ENCODE peak calls at places on chromosome 2, in five cellular contexts. One of them, this sample, is unnamed.

GRCh38 chr2:134445116-134445515 is 191.2 kb downstream of the MGAT5 start:
- DNase-seq in HepG2: no peak
- DNase-seq in SK-N-SH: no peak
- DNase-seq in GM12878: no peak
- DNase-seq in K562: no peak
- DNase-seq in this sample: no peak

GRCh38 chr2:134289225-134289624 is 35.4 kb downstream of the MGAT5 start:
- DNase-seq in HepG2: no peak
- DNase-seq in SK-N-SH: no peak
- DNase-seq in GM12878: no peak
- DNase-seq in K562: no peak
- DNase-seq in this sample: no peak

GRCh38 chr2:202605174-202605573 is 29.6 kb upstream of the FAM117B start:
- DNase-seq in HepG2: no peak
- DNase-seq in SK-N-SH: no peak
- DNase-seq in GM12878: no peak
- DNase-seq in K562: no peak
- DNase-seq in this sample: no peak

GRCh38 chr2:9674931-9675330 is 44.1 kb upstream of the YWHAQ start:
- DNase-seq in HepG2: no peak
- DNase-seq in SK-N-SH: no peak
- DNase-seq in GM12878: no peak
- DNase-seq in K562: no peak
- DNase-seq in this sample: no peak

GRCh38 chr2:41716497-41716896 is 331.3 kb upstream of the PKDCC start:
- DNase-seq in HepG2: no peak
- DNase-seq in SK-N-SH: no peak
- DNase-seq in GM12878: no peak
- DNase-seq in K562: no peak
- DNase-seq in this sample: no peak

GRCh38 chr2:38068228-38068627 is 7.7 kb downstream of the CYP1B1 start:
- DNase-seq in HepG2: no peak
- DNase-seq in SK-N-SH: peak
- DNase-seq in GM12878: no peak
- DNase-seq in K562: no peak
- DNase-seq in this sample: no peak

GRCh38 chr2:209472871-209473270 is 49.0 kb downstream of the MAP2 start:
- DNase-seq in HepG2: no peak
- DNase-seq in SK-N-SH: no peak
- DNase-seq in GM12878: no peak
- DNase-seq in K562: no peak
- DNase-seq in this sample: no peak

GRCh38 chr2:113980946-113981345 is 91.1 kb downstream of the ACTR3 start:
- DNase-seq in HepG2: no peak
- DNase-seq in SK-N-SH: no peak
- DNase-seq in GM12878: no peak
- DNase-seq in K562: no peak
- DNase-seq in this sample: no peak

GRCh38 chr2:232457121-232458011 is 1.4 kb downstream of the ALPI start:
- DNase-seq in HepG2: no peak
- DNase-seq in SK-N-SH: no peak
- DNase-seq in GM12878: no peak
- DNase-seq in K562: no peak
- DNase-seq in this sample: no peak

GRCh38 chr2:232238108-232238507 is 140.4 kb upstream of the ALPP start:
- DNase-seq in HepG2: no peak
- DNase-seq in SK-N-SH: no peak
- DNase-seq in GM12878: no peak
- DNase-seq in K562: no peak
- DNase-seq in this sample: no peak

GRCh38 chr2:231373184-231373583 is 22.3 kb upstream of the B3GNT7 start:
- DNase-seq in HepG2: no peak
- DNase-seq in SK-N-SH: no peak
- DNase-seq in GM12878: no peak
- DNase-seq in K562: no peak
- DNase-seq in this sample: no peak

GRCh38 chr2:23465138-23465537 is 80.2 kb downstream of the KLHL29 start:
- DNase-seq in HepG2: no peak
- DNase-seq in SK-N-SH: no peak
- DNase-seq in GM12878: no peak
- DNase-seq in K562: no peak
- DNase-seq in this sample: no peak

DNA sequence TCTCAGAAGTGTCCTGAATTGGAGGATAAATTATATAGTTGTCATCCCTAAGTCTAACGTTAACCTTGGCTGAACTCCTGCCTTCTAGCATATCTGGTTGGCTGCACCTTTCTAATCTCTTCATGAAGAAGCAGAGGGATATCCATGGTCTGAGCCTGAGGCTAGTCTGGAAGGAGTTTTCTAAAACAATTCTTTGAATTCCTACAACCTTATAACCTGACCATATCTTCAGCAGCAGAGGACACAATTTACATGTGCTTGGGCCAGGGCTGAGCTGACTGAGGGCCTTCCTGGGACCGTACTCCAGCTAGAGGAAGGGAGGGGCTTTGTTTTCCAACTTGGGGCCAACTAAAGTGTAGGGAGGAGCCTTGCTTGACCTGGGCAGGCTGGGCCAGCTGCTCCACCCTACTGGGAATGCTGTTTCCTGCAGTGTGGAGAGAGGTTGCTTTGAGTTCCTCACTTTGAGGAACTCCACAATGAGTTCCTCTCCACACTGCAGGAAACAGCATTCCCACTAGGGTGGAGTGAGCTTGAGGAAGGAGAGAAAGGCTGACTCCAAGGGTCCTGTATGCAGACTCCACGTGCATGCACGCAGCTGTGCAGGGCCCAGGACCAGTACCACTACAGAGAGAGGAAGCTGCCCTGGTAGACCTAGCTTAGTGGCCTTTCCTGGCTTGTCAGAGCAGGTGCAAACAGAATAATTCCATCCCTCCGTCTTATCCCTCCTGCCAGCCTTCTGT is 19.6 kb downstream of the CEP68 start:
- DNase-seq in HepG2: peak
- DNase-seq in SK-N-SH: no peak
- DNase-seq in GM12878: no peak
- DNase-seq in K562: peak
- DNase-seq in this sample: no peak
- H3K9ac ChIP-seq in HepG2: no peak
- H3K9ac ChIP-seq in SK-N-SH: no peak
- H3K9ac ChIP-seq in GM12878: no peak
- H3K9ac ChIP-seq in K562: peak
- H3K9ac ChIP-seq in this sample: no peak

DNA sequence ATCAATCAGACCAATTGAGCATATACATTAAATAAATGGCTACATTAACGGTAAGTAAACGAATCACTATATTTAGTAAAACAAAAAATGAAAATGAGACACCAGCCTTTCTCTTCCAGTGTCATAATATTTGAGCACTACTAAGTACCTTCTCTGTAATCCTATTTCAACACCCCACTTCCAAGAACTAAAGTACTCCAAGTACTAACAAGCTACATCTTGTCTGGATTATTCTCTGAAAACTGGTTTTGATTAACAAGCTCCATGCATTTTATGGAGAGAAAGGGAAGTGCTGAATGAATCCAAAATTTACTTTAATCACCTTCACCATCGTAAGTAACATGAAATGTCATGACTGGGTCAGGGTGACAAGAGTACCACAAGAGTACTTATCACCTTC is 126.8 kb downstream of the ANTXR1 start:
- DNase-seq in HepG2: no peak
- DNase-seq in SK-N-SH: no peak
- DNase-seq in GM12878: no peak
- DNase-seq in K562: no peak
- DNase-seq in this sample: no peak
- TF ChIP-seq POLR2AphosphoS5 in HepG2: no peak
- TF ChIP-seq POLR2AphosphoS5 in SK-N-SH: no peak
- TF ChIP-seq POLR2AphosphoS5 in GM12878: no peak
- TF ChIP-seq POLR2AphosphoS5 in K562: no peak
- TF ChIP-seq POLR2AphosphoS5 in this sample: no peak

DNA sequence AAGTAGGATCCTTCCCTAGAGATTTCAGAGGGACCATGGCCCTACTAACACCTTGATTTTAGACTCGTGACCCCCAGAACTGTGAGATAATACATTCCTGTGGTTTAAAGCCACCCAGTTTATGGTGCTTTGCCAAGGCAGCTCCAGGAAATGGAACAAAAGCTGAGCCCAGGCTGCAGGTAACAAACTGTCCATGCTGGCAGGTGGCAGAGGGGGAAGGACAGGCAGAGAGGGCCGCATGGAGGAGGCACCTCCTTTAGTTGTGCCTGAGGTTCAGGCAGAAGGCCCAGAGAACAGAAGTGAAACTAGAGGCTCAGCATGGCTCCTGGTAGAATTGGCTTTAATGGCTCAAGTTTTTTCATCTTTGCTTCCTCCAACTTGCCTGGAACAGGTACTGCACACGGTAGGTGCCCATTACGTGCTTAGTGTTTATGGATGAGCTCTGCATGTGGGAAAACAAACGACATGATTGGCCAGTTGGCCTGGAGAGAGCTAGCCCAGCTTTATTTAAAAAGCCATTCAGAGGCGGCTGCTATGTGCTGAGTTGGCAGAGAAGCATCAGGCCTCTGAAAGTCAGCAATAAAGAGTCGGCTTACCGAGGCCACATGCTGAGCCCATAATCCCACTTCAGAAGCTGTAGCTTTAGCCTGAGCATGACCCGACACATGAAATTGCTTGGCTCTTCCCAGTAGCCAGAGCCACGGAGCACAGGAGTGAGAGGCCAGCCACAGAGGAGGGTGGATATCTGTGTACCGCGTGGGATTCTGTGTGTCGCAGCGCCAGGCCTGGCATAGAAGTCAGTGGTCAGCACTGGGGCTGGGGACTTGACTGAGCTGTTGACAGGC is 36.5 kb downstream of the HS1BP3 start:
- DNase-seq in HepG2: peak
- DNase-seq in SK-N-SH: no peak
- DNase-seq in GM12878: no peak
- DNase-seq in K562: no peak
- DNase-seq in this sample: no peak
- H3K27ac ChIP-seq in HepG2: peak
- H3K27ac ChIP-seq in SK-N-SH: no peak
- H3K27ac ChIP-seq in GM12878: no peak
- H3K27ac ChIP-seq in K562: no peak
- H3K27ac ChIP-seq in this sample: no peak

DNA sequence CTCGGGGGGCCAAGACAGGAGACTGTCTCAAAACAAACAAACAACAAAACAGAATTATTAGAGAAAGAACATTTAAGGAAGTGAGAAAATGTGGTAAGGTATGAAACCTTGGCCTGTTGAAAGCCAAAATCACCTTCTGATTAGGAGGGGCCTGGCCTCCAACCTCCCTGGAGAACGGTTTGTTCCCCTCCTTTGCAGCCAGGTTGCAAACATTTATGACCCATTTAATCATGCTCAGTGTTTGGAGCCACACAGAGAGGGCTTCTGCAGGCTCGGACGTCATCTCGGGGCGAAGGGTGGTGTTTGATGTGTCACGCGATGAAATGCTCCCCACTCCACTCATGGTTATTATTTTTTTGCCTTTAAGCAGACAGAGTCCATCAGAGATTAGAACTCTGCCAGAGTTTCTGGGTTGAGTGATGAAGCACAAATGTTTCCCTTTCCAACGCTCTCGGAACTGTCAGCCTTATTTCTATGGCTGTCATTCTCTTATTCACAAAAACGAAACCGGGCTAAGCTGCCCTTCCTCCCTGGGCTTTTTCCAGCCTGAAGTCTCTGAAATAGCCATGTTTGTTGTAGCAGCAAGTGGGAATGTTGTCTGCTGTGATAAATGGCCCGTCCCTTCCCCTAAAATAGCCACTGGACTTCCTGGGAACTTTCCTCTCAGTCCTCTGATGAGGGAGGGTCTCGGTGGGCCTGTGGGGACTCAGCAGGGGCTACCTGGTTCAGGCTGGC is 33.6 kb upstream of the ROCK2 start:
- DNase-seq in HepG2: no peak
- DNase-seq in SK-N-SH: no peak
- DNase-seq in GM12878: peak
- DNase-seq in K562: no peak
- DNase-seq in this sample: no peak
- H3K9ac ChIP-seq in HepG2: no peak
- H3K9ac ChIP-seq in SK-N-SH: no peak
- H3K9ac ChIP-seq in GM12878: peak
- H3K9ac ChIP-seq in K562: no peak
- H3K9ac ChIP-seq in this sample: no peak

GRCh38 chr2:233792720-233793119 is 14.6 kb downstream of the MROH2A start:
- DNase-seq in HepG2: no peak
- DNase-seq in SK-N-SH: no peak
- DNase-seq in GM12878: no peak
- DNase-seq in K562: no peak
- DNase-seq in this sample: no peak
- TF ChIP-seq POLR2AphosphoS5 in HepG2: no peak
- TF ChIP-seq POLR2AphosphoS5 in SK-N-SH: no peak
- TF ChIP-seq POLR2AphosphoS5 in GM12878: no peak
- TF ChIP-seq POLR2AphosphoS5 in K562: no peak
- TF ChIP-seq POLR2AphosphoS5 in this sample: no peak

DNA sequence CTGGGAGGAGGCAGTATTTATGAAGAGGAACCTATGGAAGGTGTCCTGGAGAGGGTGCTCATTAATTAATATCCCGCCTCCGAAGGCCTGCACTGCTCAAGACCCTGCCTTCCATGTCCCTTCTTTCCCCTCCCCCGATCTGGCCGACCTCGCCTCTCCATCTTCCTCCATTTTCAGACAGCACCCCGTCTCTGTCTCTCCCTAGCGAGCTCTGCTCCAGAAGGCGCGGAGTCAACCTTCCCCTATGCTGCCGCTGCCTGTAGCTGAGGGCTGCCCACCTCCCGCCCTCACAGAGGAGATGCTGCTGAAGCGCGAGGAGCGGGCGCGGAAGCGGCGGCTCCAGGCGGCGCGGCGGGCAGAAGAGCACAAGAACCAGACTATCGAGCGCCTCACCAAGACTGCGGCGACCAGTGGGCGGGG is 1.1 kb upstream of the WBP1 start:
- DNase-seq in HepG2: no peak
- DNase-seq in SK-N-SH: no peak
- DNase-seq in GM12878: no peak
- DNase-seq in K562: no peak
- DNase-seq in this sample: no peak
- H3K27ac ChIP-seq in HepG2: peak
- H3K27ac ChIP-seq in SK-N-SH: peak
- H3K27ac ChIP-seq in GM12878: peak
- H3K27ac ChIP-seq in K562: no peak
- H3K27ac ChIP-seq in this sample: no peak